ENCODE peak calls at places on chromosomes 6 and 20, in six cellular contexts. G is adrenal gland, H is type B pancreatic cell, M is heart left ventricle, T is fibroblast of the aortic adventitia, V is HFF-Myc. E is an unnamed sample.

GRCh38 chr6:38215225-38215624 is 395.7 kb downstream of the ZFAND3 start:
- DNase-seq in G (no peak), H (no peak), M (no peak), T (no peak), V (no peak), E (no peak)

GRCh38 chr6:75296811-75297779 is 12.5 kb upstream of the TMEM30A start:
- DNase-seq in G (no peak), H (no peak), M (no peak), T (peak; percentile 81), V (peak; percentile 61), E (peak; percentile 38)

GRCh38 chr6:15709665-15710269 is 46.9 kb upstream of the DTNBP1 start:
- DNase-seq in G (no peak), H (no peak), M (no peak), T (no peak), V (no peak), E (no peak)

GRCh38 chr20:41072099-41072798 is 43.6 kb downstream of the TOP1 start:
- DNase-seq in G (peak; percentile 40), H (no peak), M (no peak), T (peak; percentile 89), V (peak; percentile 79), E (no peak)

GRCh38 chr6:110359554-110359953 is 1.4 kb upstream of the METTL24 start:
- DNase-seq in G (no peak), H (no peak), M (no peak), T (no peak), V (no peak), E (no peak)

GRCh38 chr6:21188505-21189223 is 404.9 kb upstream of the SOX4 start:
- DNase-seq in G (no peak), H (no peak), M (no peak), T (no peak), V (no peak), E (no peak)

GRCh38 chr6:27575594-27576361 is 102.9 kb upstream of the ZNF184 start:
- DNase-seq in G (no peak), H (no peak), M (no peak), T (no peak), V (no peak), E (no peak)

GRCh38 chr20:41566896-41567527 is 51.2 kb downstream of the CHD6 start:
- DNase-seq in G (no peak), H (no peak), M (no peak), T (no peak), V (no peak), E (no peak)

GRCh38 chr20:5316188-5317158 is at the start of gene PROKR2:
- DNase-seq in G (no peak), H (no peak), M (no peak), T (no peak), V (no peak), E (peak; percentile 58)

GRCh38 chr20:8132632-8133587 is 844 bp downstream of the PLCB1 start:
- DNase-seq in G (peak; percentile 69), H (no peak), M (peak; percentile 52), T (peak; percentile 48), V (no peak), E (peak; percentile 16)

GRCh38 chr6:92762414-92763374 is 656.7 kb downstream of the EPHA7 start:
- DNase-seq in G (no peak), H (no peak), M (no peak), T (no peak), V (no peak), E (no peak)

GRCh38 chr6:8983202-8983688 is 547.9 kb upstream of the SLC35B3 start:
- DNase-seq in G (peak; percentile 57), H (peak; percentile 79), M (peak; percentile 51), T (peak; percentile 66), V (peak; percentile 30), E (peak; percentile 49)

DNA sequence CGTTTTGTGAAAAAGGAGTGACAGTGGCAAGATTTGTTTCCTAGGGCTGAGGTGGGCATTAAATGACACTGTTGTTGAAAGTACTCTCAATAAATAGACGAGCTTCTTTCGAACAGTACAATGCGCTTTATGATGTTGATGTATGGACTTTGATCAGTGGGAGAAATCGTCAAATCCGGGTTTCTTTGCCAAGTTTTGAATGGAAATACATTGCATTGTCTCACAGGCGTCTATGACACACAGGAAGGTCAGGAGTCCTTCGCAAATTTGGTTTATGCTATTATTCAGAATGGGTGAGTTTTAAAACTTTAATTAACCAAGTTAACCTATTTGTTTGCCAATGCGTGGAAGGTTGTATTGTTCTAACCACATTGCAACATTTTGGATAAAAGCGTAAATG is 547.3 kb upstream of the SLC35B3 start:
- DNase-seq in G (no peak), H (no peak), M (no peak), T (peak; percentile 1), V (no peak), E (no peak)
- TF ChIP-seq CTCF in G (no peak), H (no peak), M (no peak), T (no peak), V (no peak), E (no peak)

GRCh38 chr6:152727507-152727906 is 23.1 kb upstream of the VIP start:
- DNase-seq in G (no peak), H (no peak), M (no peak), T (no peak), V (no peak), E (no peak)
- TF ChIP-seq CTCF in G (no peak), H (no peak), M (no peak), T (no peak), V (no peak), E (no peak)

DNA sequence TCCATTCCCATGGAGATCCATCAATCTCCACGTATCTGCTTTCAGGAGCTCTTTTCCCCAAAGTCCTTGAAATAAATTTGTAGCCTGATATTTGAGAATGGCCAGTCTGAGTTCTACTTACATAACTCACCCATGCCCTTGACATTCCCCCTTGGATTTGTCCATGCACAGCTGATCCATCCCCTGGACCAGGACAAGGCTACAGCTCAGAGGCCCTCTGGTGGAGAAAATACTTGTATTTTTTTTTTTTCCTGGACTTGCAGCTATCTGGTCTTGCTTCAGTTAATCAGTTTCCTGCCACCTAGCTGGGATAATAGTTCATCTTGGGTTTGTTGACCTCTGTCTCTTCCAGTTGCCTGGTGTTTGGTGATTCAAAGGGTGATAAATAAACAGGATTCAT is 467.6 kb downstream of the DHX35 start:
- DNase-seq in G (peak; percentile 39), H (no peak), M (no peak), T (no peak), V (no peak), E (no peak)
- TF ChIP-seq CTCF in G (peak; percentile 62), H (peak; percentile 61), M (peak; percentile 37), T (no peak), V (no peak), E (no peak)

GRCh38 chr6:142071981-142072380 is 60.7 kb upstream of the GJE1 start:
- DNase-seq in G (no peak), H (no peak), M (no peak), T (no peak), V (no peak), E (no peak)
- TF ChIP-seq CTCF in G (no peak), H (no peak), M (no peak), T (no peak), V (peak; percentile 14), E (no peak)

GRCh38 chr6:389622-390021 is 1.9 kb upstream of the IRF4 start:
- DNase-seq in G (no peak), H (no peak), M (no peak), T (no peak), V (no peak), E (peak; percentile 76)
- TF ChIP-seq CTCF in G (no peak), H (no peak), M (no peak), T (no peak), V (no peak), E (peak; percentile 9)

GRCh38 chr6:63881791-63882190 is 246.2 kb downstream of the PHF3 start:
- DNase-seq in G (no peak), H (no peak), M (no peak), T (no peak), V (no peak), E (no peak)

GRCh38 chr6:63887011-63887751 is 251.6 kb downstream of the PHF3 start:
- DNase-seq in G (no peak), H (no peak), M (no peak), T (no peak), V (no peak), E (no peak)

GRCh38 chr6:63883597-63883996 is 248.0 kb downstream of the PHF3 start:
- DNase-seq in G (no peak), H (no peak), M (no peak), T (no peak), V (no peak), E (no peak)

GRCh38 chr6:63882208-63882607 is 246.6 kb downstream of the PHF3 start:
- DNase-seq in G (no peak), H (no peak), M (no peak), T (no peak), V (no peak), E (no peak)
- TF ChIP-seq CTCF in G (no peak), H (peak; percentile 62), M (no peak), T (peak; percentile 50), V (peak; percentile 27), E (no peak)

GRCh38 chr20:4234664-4235063 is 219.3 kb upstream of the RNF24 start:
- DNase-seq in G (no peak), H (no peak), M (no peak), T (no peak), V (no peak), E (no peak)

GRCh38 chr20:4235512-4236043 is 220.2 kb upstream of the RNF24 start:
- DNase-seq in G (no peak), H (no peak), M (no peak), T (no peak), V (no peak), E (no peak)

GRCh38 chr20:4230651-4231050 is 215.3 kb upstream of the RNF24 start:
- DNase-seq in G (no peak), H (no peak), M (no peak), T (no peak), V (no peak), E (no peak)

GRCh38 chr20:4234128-4234527 is 218.8 kb upstream of the RNF24 start:
- DNase-seq in G (peak; percentile 72), H (no peak), M (no peak), T (peak; percentile 84), V (no peak), E (no peak)

DNA sequence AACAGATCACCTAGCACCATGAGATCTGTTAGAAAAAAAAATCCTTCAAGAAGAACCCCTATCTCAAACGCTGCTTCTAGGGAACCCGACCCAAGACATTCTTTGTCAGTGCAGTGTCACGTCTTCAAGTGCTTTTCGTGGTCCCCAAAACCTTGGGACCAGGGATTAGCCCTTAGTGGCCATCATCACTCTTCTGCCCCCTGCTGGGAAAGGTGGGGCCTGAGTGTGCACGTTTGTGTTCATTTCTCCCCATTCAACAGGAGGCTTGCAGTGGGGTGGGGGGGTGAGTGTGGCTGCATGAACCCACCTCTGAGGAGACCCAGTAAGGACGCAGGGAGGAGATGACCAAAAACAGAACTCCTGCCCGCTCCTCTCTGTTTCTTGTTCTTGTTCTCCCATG is 218.2 kb upstream of the RNF24 start:
- DNase-seq in G (no peak), H (no peak), M (no peak), T (no peak), V (no peak), E (no peak)
- TF ChIP-seq CTCF in G (no peak), H (no peak), M (no peak), T (peak; percentile 15), V (peak; percentile 19), E (no peak)

GRCh38 chr20:22438926-22439325 is 145.4 kb downstream of the FOXA2 start:
- DNase-seq in G (no peak), H (no peak), M (no peak), T (no peak), V (no peak), E (no peak)
- TF ChIP-seq CTCF in G (no peak), H (peak; percentile 53), M (no peak), T (peak; percentile 30), V (no peak), E (no peak)